ENCODE peak calls at places on chromosomes 16 and 17, in nine cellular contexts. One of them, this sample, is unnamed.

GRCh38 chr17:58335779-58336455 is 7.3 kb upstream of the TSPOAP1 start:
- ATAC-seq in activated CD8-positive, alpha-beta T cell treated with anti-CD3 and anti-CD28 coated beads for 36 hours: peak
- ATAC-seq in GM12878: peak
- ATAC-seq in mucosa of descending colon: peak
- ATAC-seq in HepG2: peak
- ATAC-seq in foreskin keratinocyte: no peak
- ATAC-seq in CD4-positive, alpha-beta T cell: peak
- ATAC-seq in stimulated activated naive CD8-positive, alpha-beta T cell treated with anti-CD3 and anti-CD28 coated beads, Interleukin-15, Interleukin-2, amounts not matched to agents 100 U/mL and 50 U/mL, for 24 hours: peak
- ATAC-seq in lower lobe of right lung: no peak
- ATAC-seq in this sample: peak

GRCh38 chr17:13727441-13728171 is 125.9 kb upstream of the HS3ST3A1 start:
- ATAC-seq in activated CD8-positive, alpha-beta T cell treated with anti-CD3 and anti-CD28 coated beads for 36 hours: no peak
- ATAC-seq in lower lobe of right lung: no peak
- ATAC-seq in GM12878: no peak
- ATAC-seq in stimulated activated naive CD8-positive, alpha-beta T cell treated with anti-CD3 and anti-CD28 coated beads, Interleukin-15, Interleukin-2, amounts not matched to agents 100 U/mL and 50 U/mL, for 24 hours: no peak
- ATAC-seq in mucosa of descending colon: no peak
- ATAC-seq in HepG2: no peak
- ATAC-seq in foreskin keratinocyte: peak
- ATAC-seq in CD4-positive, alpha-beta T cell: no peak
- ATAC-seq in this sample: no peak

GRCh38 chr17:29102046-29102445 is 59.1 kb downstream of the PIPOX start:
- ATAC-seq in mucosa of descending colon: no peak
- ATAC-seq in foreskin keratinocyte: no peak
- ATAC-seq in stimulated activated naive CD8-positive, alpha-beta T cell treated with anti-CD3 and anti-CD28 coated beads, Interleukin-15, Interleukin-2, amounts not matched to agents 100 U/mL and 50 U/mL, for 24 hours: no peak
- ATAC-seq in GM12878: no peak
- ATAC-seq in activated CD8-positive, alpha-beta T cell treated with anti-CD3 and anti-CD28 coated beads for 36 hours: no peak
- ATAC-seq in HepG2: no peak
- ATAC-seq in lower lobe of right lung: no peak
- ATAC-seq in CD4-positive, alpha-beta T cell: no peak
- ATAC-seq in this sample: no peak

GRCh38 chr16:7688811-7689210 is 356.2 kb downstream of the RBFOX1 start:
- ATAC-seq in HepG2: no peak
- ATAC-seq in lower lobe of right lung: no peak
- ATAC-seq in CD4-positive, alpha-beta T cell: no peak
- ATAC-seq in foreskin keratinocyte: no peak
- ATAC-seq in stimulated activated naive CD8-positive, alpha-beta T cell treated with anti-CD3 and anti-CD28 coated beads, Interleukin-15, Interleukin-2, amounts not matched to agents 100 U/mL and 50 U/mL, for 24 hours: no peak
- ATAC-seq in GM12878: no peak
- ATAC-seq in activated CD8-positive, alpha-beta T cell treated with anti-CD3 and anti-CD28 coated beads for 36 hours: no peak
- ATAC-seq in mucosa of descending colon: no peak
- ATAC-seq in this sample: no peak

GRCh38 chr16:80752563-80752962 is 51.8 kb downstream of the CDYL2 start:
- ATAC-seq in activated CD8-positive, alpha-beta T cell treated with anti-CD3 and anti-CD28 coated beads for 36 hours: no peak
- ATAC-seq in HepG2: no peak
- ATAC-seq in GM12878: no peak
- ATAC-seq in foreskin keratinocyte: no peak
- ATAC-seq in stimulated activated naive CD8-positive, alpha-beta T cell treated with anti-CD3 and anti-CD28 coated beads, Interleukin-15, Interleukin-2, amounts not matched to agents 100 U/mL and 50 U/mL, for 24 hours: no peak
- ATAC-seq in CD4-positive, alpha-beta T cell: no peak
- ATAC-seq in lower lobe of right lung: no peak
- ATAC-seq in mucosa of descending colon: peak
- ATAC-seq in this sample: no peak

GRCh38 chr17:7502987-7503386 is 18.8 kb downstream of the POLR2A start:
- ATAC-seq in HepG2: peak
- ATAC-seq in foreskin keratinocyte: no peak
- ATAC-seq in mucosa of descending colon: peak
- ATAC-seq in stimulated activated naive CD8-positive, alpha-beta T cell treated with anti-CD3 and anti-CD28 coated beads, Interleukin-15, Interleukin-2, amounts not matched to agents 100 U/mL and 50 U/mL, for 24 hours: no peak
- ATAC-seq in CD4-positive, alpha-beta T cell: peak
- ATAC-seq in activated CD8-positive, alpha-beta T cell treated with anti-CD3 and anti-CD28 coated beads for 36 hours: peak
- ATAC-seq in GM12878: no peak
- ATAC-seq in lower lobe of right lung: peak
- ATAC-seq in this sample: no peak

GRCh38 chr16:23121024-23121423 is 28.2 kb downstream of the USP31 start:
- ATAC-seq in foreskin keratinocyte: peak
- ATAC-seq in HepG2: no peak
- ATAC-seq in mucosa of descending colon: peak
- ATAC-seq in stimulated activated naive CD8-positive, alpha-beta T cell treated with anti-CD3 and anti-CD28 coated beads, Interleukin-15, Interleukin-2, amounts not matched to agents 100 U/mL and 50 U/mL, for 24 hours: no peak
- ATAC-seq in activated CD8-positive, alpha-beta T cell treated with anti-CD3 and anti-CD28 coated beads for 36 hours: no peak
- ATAC-seq in GM12878: no peak
- ATAC-seq in CD4-positive, alpha-beta T cell: no peak
- ATAC-seq in lower lobe of right lung: no peak
- ATAC-seq in this sample: no peak

GRCh38 chr17:57206928-57207327 is 49.4 kb upstream of the MSI2 start:
- ATAC-seq in mucosa of descending colon: no peak
- ATAC-seq in foreskin keratinocyte: no peak
- ATAC-seq in lower lobe of right lung: no peak
- ATAC-seq in HepG2: no peak
- ATAC-seq in GM12878: no peak
- ATAC-seq in stimulated activated naive CD8-positive, alpha-beta T cell treated with anti-CD3 and anti-CD28 coated beads, Interleukin-15, Interleukin-2, amounts not matched to agents 100 U/mL and 50 U/mL, for 24 hours: no peak
- ATAC-seq in activated CD8-positive, alpha-beta T cell treated with anti-CD3 and anti-CD28 coated beads for 36 hours: no peak
- ATAC-seq in CD4-positive, alpha-beta T cell: no peak
- ATAC-seq in this sample: no peak

GRCh38 chr17:47847341-47848197 is 3.4 kb downstream of the SP6 start:
- ATAC-seq in CD4-positive, alpha-beta T cell: peak
- ATAC-seq in lower lobe of right lung: no peak
- ATAC-seq in stimulated activated naive CD8-positive, alpha-beta T cell treated with anti-CD3 and anti-CD28 coated beads, Interleukin-15, Interleukin-2, amounts not matched to agents 100 U/mL and 50 U/mL, for 24 hours: no peak
- ATAC-seq in activated CD8-positive, alpha-beta T cell treated with anti-CD3 and anti-CD28 coated beads for 36 hours: peak
- ATAC-seq in GM12878: no peak
- ATAC-seq in HepG2: no peak
- ATAC-seq in mucosa of descending colon: no peak
- ATAC-seq in foreskin keratinocyte: no peak
- ATAC-seq in this sample: no peak

GRCh38 chr16:86542756-86543750 is 12.0 kb downstream of the MTHFSD start:
- ATAC-seq in activated CD8-positive, alpha-beta T cell treated with anti-CD3 and anti-CD28 coated beads for 36 hours: no peak
- ATAC-seq in CD4-positive, alpha-beta T cell: no peak
- ATAC-seq in mucosa of descending colon: no peak
- ATAC-seq in stimulated activated naive CD8-positive, alpha-beta T cell treated with anti-CD3 and anti-CD28 coated beads, Interleukin-15, Interleukin-2, amounts not matched to agents 100 U/mL and 50 U/mL, for 24 hours: no peak
- ATAC-seq in GM12878: no peak
- ATAC-seq in foreskin keratinocyte: no peak
- ATAC-seq in lower lobe of right lung: no peak
- ATAC-seq in HepG2: no peak
- ATAC-seq in this sample: no peak